ENCODE peak calls at places on chromosomes 5 and 9, in nine cellular contexts. Z is GM12865, E is progenitor cell of endocrine pancreas, S is DND-41, W is HFFc6, Y is fibroblast of pulmonary artery, B is RWPE2, M is endothelial cell, P is AG09309. H is an unnamed sample.

GRCh38 chr5:95620030-95620869 is at the start of gene GPR150:
- DNase-seq in M (peak), W (peak), Z (peak), S (peak), E (peak), P (no peak), B (no peak), Y (peak), H (no peak)

GRCh38 chr5:178624626-178625546 is 2.0 kb downstream of the CLK4 start:
- DNase-seq in B (no peak), Z (peak), W (peak), E (no peak), M (no peak), S (no peak), P (no peak), Y (no peak), H (no peak)

GRCh38 chr9:95876595-95876994 is 1.1 kb downstream of the ERCC6L2 start:
- DNase-seq in W (no peak), B (no peak), E (no peak), P (no peak), S (no peak), Y (no peak), M (no peak), Z (peak), H (no peak)

GRCh38 chr5:132479812-132480441 is 10.6 kb downstream of the IRF1 start:
- DNase-seq in B (peak), M (no peak), Y (no peak), W (no peak), S (peak), P (no peak), E (no peak), Z (peak), H (peak)

GRCh38 chr9:86507119-86507731 is 153.0 kb upstream of the TUT7 start:
- DNase-seq in M (no peak), P (no peak), E (no peak), Z (no peak), W (no peak), Y (no peak), S (no peak), B (no peak), H (no peak)

GRCh38 chr5:157059093-157059539 is at the start of gene HAVCR1:
- DNase-seq in M (no peak), S (no peak), W (no peak), E (no peak), Z (no peak), B (no peak), P (no peak), Y (no peak), H (no peak)

GRCh38 chr5:32071351-32071944 is 102.7 kb downstream of the GOLPH3 start:
- DNase-seq in E (no peak), Y (peak), M (no peak), S (no peak), B (no peak), P (peak), Z (no peak), W (no peak), H (no peak)

GRCh38 chr5:31853398-31854135 is 214.6 kb downstream of the PDZD2 start:
- DNase-seq in W (no peak), P (no peak), M (no peak), S (no peak), E (no peak), Z (no peak), Y (no peak), B (peak), H (no peak)

GRCh38 chr9:120916573-120916972 is 10.0 kb downstream of the TRAF1 start:
- DNase-seq in W (peak), Y (peak), S (no peak), B (no peak), M (no peak), Z (no peak), P (no peak), E (no peak), H (no peak)

GRCh38 chr9:4515958-4516375 is 25.7 kb downstream of the SLC1A1 start:
- DNase-seq in M (no peak), S (no peak), P (no peak), B (no peak), Z (peak), Y (peak), W (no peak), E (no peak), H (no peak)

GRCh38 chr5:115785395-115786009 is 31.0 kb downstream of the CDO1 start:
- DNase-seq in S (no peak), E (no peak), Z (no peak), W (no peak), B (no peak), P (no peak), Y (no peak), M (no peak), H (no peak)

GRCh38 chr5:38380522-38380921 is 122.2 kb downstream of the EGFLAM start:
- DNase-seq in P (no peak), Z (no peak), Y (no peak), M (no peak), B (no peak), S (no peak), W (no peak), E (no peak), H (no peak)

GRCh38 chr5:38383701-38384100 is 125.3 kb downstream of the EGFLAM start:
- DNase-seq in B (no peak), P (no peak), W (no peak), Z (no peak), Y (no peak), M (no peak), S (no peak), E (no peak), H (no peak)

GRCh38 chr5:38381361-38381760 is 123.0 kb downstream of the EGFLAM start:
- DNase-seq in P (no peak), M (no peak), Z (no peak), W (no peak), E (no peak), Y (no peak), B (no peak), S (no peak), H (no peak)

GRCh38 chr5:38384396-38384795 is 126.0 kb downstream of the EGFLAM start:
- DNase-seq in S (no peak), M (no peak), Y (no peak), W (no peak), E (no peak), P (no peak), B (no peak), Z (no peak), H (no peak)

DNA sequence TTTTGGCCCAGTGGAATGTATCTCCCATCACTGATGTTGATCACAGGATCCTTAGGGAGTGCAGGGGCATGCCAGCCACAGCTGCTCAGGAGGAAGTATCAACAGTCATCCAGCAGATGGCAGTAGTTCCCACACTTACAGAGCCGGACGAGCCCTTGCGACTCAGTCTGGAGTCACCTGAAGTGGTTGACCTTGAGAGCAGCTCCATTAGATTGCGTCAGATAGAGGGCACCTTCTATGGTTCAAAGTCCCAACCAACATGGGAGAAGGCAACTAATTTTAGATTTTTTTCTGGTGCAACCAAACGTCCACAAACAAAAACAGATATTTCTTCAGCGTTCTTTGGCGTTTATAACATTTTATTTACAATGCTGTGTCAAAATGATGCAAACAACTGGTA is 124.5 kb downstream of the EGFLAM start:
- DNase-seq in Y (peak), Z (peak), S (peak), E (peak), P (no peak), M (peak), W (peak), B (no peak), H (no peak)
- TF ChIP-seq CTCF in Y (peak), Z (peak), S (peak), E (peak), P (peak), M (peak), W (peak), B (peak), H (peak)

DNA sequence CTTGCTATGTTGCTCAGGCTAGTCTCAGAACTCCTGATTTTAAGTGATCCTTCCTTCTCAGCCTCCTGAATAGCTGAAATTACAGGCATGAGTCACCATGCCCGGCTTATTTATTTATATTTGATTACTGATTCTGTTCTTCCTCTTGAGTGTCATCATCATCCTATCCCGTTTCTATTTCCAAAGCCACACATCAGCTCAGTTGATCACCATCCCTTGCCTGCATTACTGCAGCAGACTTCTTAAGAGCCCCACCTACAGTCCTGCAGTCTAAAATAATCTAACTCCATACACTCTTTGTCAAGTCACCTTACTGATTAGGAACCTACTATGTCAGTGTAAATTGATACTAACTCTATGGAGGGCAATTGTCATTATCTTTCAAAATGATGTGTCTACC is 138.9 kb upstream of the RAI14 start:
- DNase-seq in Y (peak), B (no peak), P (no peak), Z (no peak), S (no peak), W (peak), M (no peak), E (no peak), H (no peak)
- TF ChIP-seq CTCF in Y (no peak), B (no peak), P (no peak), Z (no peak), S (no peak), W (no peak), M (no peak), E (no peak), H (peak)

GRCh38 chr5:4640793-4641192 is 499.3 kb upstream of the ADAMTS16 start:
- DNase-seq in S (peak), B (no peak), P (no peak), M (peak), Z (no peak), Y (peak), E (no peak), W (no peak), H (no peak)
- TF ChIP-seq CTCF in S (peak), B (peak), P (no peak), M (no peak), Z (no peak), Y (no peak), E (peak), W (no peak), H (peak)

GRCh38 chr9:84669293-84670105 is at the start of gene NTRK2:
- DNase-seq in P (no peak), M (peak), S (no peak), B (no peak), Y (peak), W (no peak), E (peak), Z (peak), H (peak)
- TF ChIP-seq CTCF in P (no peak), M (no peak), S (no peak), B (peak), Y (no peak), W (no peak), E (peak), Z (peak), H (peak)

GRCh38 chr9:115998661-115999060 is 154.9 kb upstream of the PAPPA start:
- DNase-seq in W (no peak), S (no peak), Z (no peak), B (no peak), P (no peak), M (no peak), E (no peak), Y (peak), H (no peak)

GRCh38 chr9:116002181-116002580 is 151.4 kb upstream of the PAPPA start:
- DNase-seq in Y (no peak), Z (no peak), W (no peak), S (no peak), E (no peak), M (no peak), P (no peak), B (no peak), H (no peak)

GRCh38 chr9:116002624-116003023 is 151.0 kb upstream of the PAPPA start:
- DNase-seq in Z (no peak), B (peak), E (no peak), M (no peak), W (peak), S (no peak), Y (peak), P (no peak), H (no peak)

GRCh38 chr9:115999498-115999897 is 154.1 kb upstream of the PAPPA start:
- DNase-seq in E (no peak), Z (no peak), W (peak), Y (peak), B (no peak), S (no peak), P (no peak), M (no peak), H (no peak)

GRCh38 chr9:116000748-116001329 is 152.8 kb upstream of the PAPPA start:
- DNase-seq in B (no peak), W (no peak), E (no peak), Z (peak), S (peak), Y (peak), M (peak), P (no peak), H (no peak)
- TF ChIP-seq CTCF in B (peak), W (peak), E (peak), Z (peak), S (peak), Y (peak), M (peak), P (peak), H (peak)

GRCh38 chr9:69546265-69546664 is 125.9 kb downstream of the APBA1 start:
- DNase-seq in Z (no peak), Y (peak), E (no peak), S (no peak), B (no peak), P (no peak), M (peak), W (peak), H (no peak)
- TF ChIP-seq CTCF in Z (no peak), Y (peak), E (no peak), S (peak), B (peak), P (peak), M (peak), W (peak), H (peak)

H was measured in chondrocyte.